ENCODE peak calls at places on chromosomes 2 and 18, in four cellular contexts. L is stimulated activated CD4-positive, alpha-beta T cell treated with anti-CD3 and anti-CD28 coated beads, TNF-alpha, amount 100 ng/mL, for 24 hours; X is DND-41; Q is tibial nerve. V is an unnamed sample.

GRCh38 chr2:98898423-98898841 is 37.6 kb downstream of the CRACDL start:
- DNase-seq in L (no peak), X (no peak), Q (no peak), V (no peak)

GRCh38 chr2:170493698-170494097 is 221.4 kb upstream of the SP5 start:
- DNase-seq in L (no peak), X (no peak), Q (no peak), V (no peak)

GRCh38 chr2:167794554-167795255 is 452.7 kb downstream of the STK39 start:
- DNase-seq in L (no peak), X (no peak), Q (no peak), V (no peak)

GRCh38 chr2:29528891-29529520 is 392.4 kb downstream of the ALK start:
- DNase-seq in L (peak), X (no peak), Q (no peak), V (no peak)

GRCh38 chr18:58268849-58269248 is 224.8 kb downstream of the NEDD4L start:
- DNase-seq in L (no peak), X (no peak), Q (no peak), V (peak)

GRCh38 chr2:206527153-206527552 is 83.8 kb downstream of the ADAM23 start:
- DNase-seq in L (no peak), X (no peak), Q (no peak), V (no peak)

GRCh38 chr2:242085941-242086621 is 216.6 kb downstream of the RTP5 start:
- DNase-seq in L (peak), X (peak), Q (no peak), V (no peak)

GRCh38 chr18:62044490-62045000 is 142.3 kb downstream of the PIGN start:
- DNase-seq in L (no peak), X (no peak), Q (no peak), V (no peak)

GRCh38 chr2:234873828-234874173 is 78.0 kb upstream of the SH3BP4 start:
- DNase-seq in L (no peak), X (no peak), Q (no peak), V (no peak)

GRCh38 chr2:27591745-27592144 is 8.9 kb downstream of the ZNF512 start:
- DNase-seq in L (no peak), X (no peak), Q (no peak), V (no peak)

GRCh38 chr2:24825883-24826800 is 32.9 kb downstream of the CENPO start:
- DNase-seq in L (no peak), X (no peak), Q (no peak), V (no peak)

GRCh38 chr2:159605441-159606178 is 10.7 kb downstream of the BAZ2B start:
- DNase-seq in L (no peak), X (no peak), Q (no peak), V (no peak)

GRCh38 chr18:50629148-50629631 is 69.3 kb downstream of the MAPK4 start:
- DNase-seq in L (no peak), X (no peak), Q (no peak), V (no peak)

GRCh38 chr18:21344860-21345259 is 102.8 kb downstream of the GREB1L start:
- DNase-seq in L (no peak), X (no peak), Q (no peak), V (no peak)

GRCh38 chr18:57223160-57223870 is 76.4 kb downstream of the BOD1L2 start:
- DNase-seq in L (no peak), X (no peak), Q (no peak), V (peak)

GRCh38 chr2:63436488-63436887 is 151.8 kb downstream of the WDPCP start:
- DNase-seq in L (no peak), X (no peak), Q (no peak), V (no peak)

GRCh38 chr2:56801770-56802169 is 618.0 kb downstream of the CCDC85A start:
- DNase-seq in L (no peak), X (no peak), Q (no peak), V (no peak)